ENCODE peak calls at places on chromosome 6, in eight cellular contexts. V is GM04504; F is GM10248; C is A172; X is ureter; R is activated T-cell treated with anti-CD3 and anti-CD28 coated beads, Interleukin-2, amount 50 U/mL, for 4 hours; U is NCI-H187; W is stimulated activated CD8-positive, alpha-beta memory T cell treated with anti-CD3 and anti-CD28 coated beads, Interleukin-15, amount 100 ng/mL, for 4 hours. I is an unnamed sample.

GRCh38 chr6:104943781-104944180 is 13.1 kb upstream of the LIN28B start:
- DNase-seq in V (no peak), F (no peak), C (peak), X (no peak), R (no peak), U (no peak), W (no peak), I (no peak)

GRCh38 chr6:75934643-75935472 is 137.6 kb downstream of the IMPG1 start:
- DNase-seq in V (peak), F (peak), C (peak), X (peak), R (no peak), U (peak), W (no peak), I (peak)

GRCh38 chr6:131061041-131061770 is 1.8 kb downstream of the EPB41L2 start:
- DNase-seq in V (no peak), F (no peak), C (no peak), X (no peak), R (no peak), U (no peak), W (no peak), I (no peak)

GRCh38 chr6:149210376-149210775 is 107.1 kb upstream of the TAB2 start:
- DNase-seq in V (peak), F (no peak), C (peak), X (no peak), R (no peak), U (no peak), W (no peak), I (no peak)

GRCh38 chr6:66896415-66896814 is 1189.4 kb upstream of the EYS start:
- DNase-seq in V (no peak), F (no peak), C (peak), X (no peak), R (no peak), U (no peak), W (no peak), I (no peak)

GRCh38 chr6:156425374-156425773 is 351.8 kb upstream of the ARID1B start:
- DNase-seq in V (peak), F (no peak), C (peak), X (no peak), R (no peak), U (no peak), W (no peak), I (no peak)

GRCh38 chr6:9647043-9647520 is 767.8 kb downstream of the TFAP2A start:
- DNase-seq in V (no peak), F (no peak), C (no peak), X (no peak), R (no peak), U (no peak), W (no peak), I (no peak)

GRCh38 chr6:74557236-74557635 is 648.6 kb downstream of the COL12A1 start:
- DNase-seq in V (no peak), F (no peak), C (no peak), X (no peak), R (no peak), U (no peak), W (no peak), I (no peak)

GRCh38 chr6:35478259-35478658 is 10.1 kb downstream of the RPL10A start:
- DNase-seq in V (no peak), F (no peak), C (no peak), X (no peak), R (no peak), U (no peak), W (no peak), I (no peak)

GRCh38 chr6:164164921-164165320 is 750.4 kb downstream of the QKI start:
- DNase-seq in V (no peak), F (no peak), C (no peak), X (no peak), R (no peak), U (no peak), W (no peak), I (no peak)

GRCh38 chr6:13188306-13188705 is 140.0 kb downstream of the TBC1D7 start:
- DNase-seq in V (no peak), F (no peak), C (no peak), X (no peak), R (no peak), U (no peak), W (no peak), I (no peak)

GRCh38 chr6:93013054-93013453 is 406.3 kb downstream of the EPHA7 start:
- DNase-seq in V (no peak), F (no peak), C (no peak), X (no peak), R (no peak), U (no peak), W (no peak), I (no peak)

GRCh38 chr6:125918681-125919566 is 37.6 kb upstream of the HINT3 start:
- DNase-seq in V (peak), F (peak), C (peak), X (no peak), R (peak), U (no peak), W (no peak), I (peak)

GRCh38 chr6:112038268-112038667 is 15.6 kb upstream of the CCN6 start:
- DNase-seq in V (no peak), F (no peak), C (no peak), X (no peak), R (no peak), U (no peak), W (no peak), I (no peak)

GRCh38 chr6:118029967-118030366 is 122.9 kb downstream of the SLC35F1 start:
- DNase-seq in V (no peak), F (no peak), C (no peak), X (no peak), R (no peak), U (no peak), W (no peak), I (no peak)

GRCh38 chr6:33118525-33119123 is 42.8 kb downstream of the HLA-DPB1 start:
- DNase-seq in V (no peak), F (peak), C (peak), X (no peak), R (no peak), U (no peak), W (no peak), I (no peak)

GRCh38 chr6:105015482-105015881 is 58.6 kb downstream of the LIN28B start:
- DNase-seq in V (peak), F (no peak), C (peak), X (no peak), R (no peak), U (no peak), W (no peak), I (no peak)